ENCODE peak calls at places on chromosomes 5 and 9, in four cellular contexts. G is endodermal cell, V is sigmoid colon, U is lung. T is an unnamed sample. For H3K36me3, the result is how much of the 10 kb centered on the place peaks cover.

GRCh38 chr5:135465391-135466122 is 13.4 kb upstream of the TIFAB start:
- DNase-seq in G (no peak), V (peak), U (no peak), T (no peak)

GRCh38 chr5:170469414-170469813 is 34.4 kb upstream of the KCNIP1 start:
- DNase-seq in G (no peak), V (no peak), U (peak), T (no peak)

GRCh38 chr5:56279979-56280378 is 46.8 kb upstream of the ANKRD55 start:
- DNase-seq in G (no peak), V (no peak), U (no peak), T (peak)

GRCh38 chr5:65840071-65840470 is 86.3 kb upstream of the ERBIN start:
- DNase-seq in G (no peak), V (no peak), U (no peak), T (no peak)

GRCh38 chr5:40736103-40736875 is 19.5 kb downstream of the TTC33 start:
- DNase-seq in G (no peak), V (no peak), U (no peak), T (no peak)

GRCh38 chr5:135996611-135997010 is 32.2 kb upstream of the TGFBI start:
- DNase-seq in G (peak), V (no peak), U (no peak), T (no peak)

GRCh38 chr5:32115985-32116384 is 58.1 kb downstream of the GOLPH3 start:
- DNase-seq in G (no peak), V (no peak), U (no peak), T (no peak)

GRCh38 chr5:42840279-42840678 is 28.6 kb upstream of the SELENOP start:
- DNase-seq in G (no peak), V (peak), U (peak), T (peak)

GRCh38 chr9:21871256-21871975 is 69.0 kb downstream of the MTAP start:
- DNase-seq in G (no peak), V (no peak), U (no peak), T (no peak)

GRCh38 chr9:97386733-97387503 is 25.0 kb upstream of the TDRD7 start:
- DNase-seq in G (peak), V (no peak), U (peak), T (peak)

GRCh38 chr9:124390812-124391658 is 24.2 kb downstream of the PSMB7 start:
- DNase-seq in G (no peak), V (no peak), U (no peak), T (no peak)

GRCh38 chr5:169281625-169282024 is 19.3 kb downstream of the SLIT3 start:
- DNase-seq in G (no peak), V (no peak), U (no peak), T (no peak)

GRCh38 chr5:24623018-24623417 is 21.8 kb downstream of the CDH10 start:
- DNase-seq in G (peak), V (no peak), U (no peak), T (no peak)

GRCh38 chr5:24621809-24622208 is 23.0 kb downstream of the CDH10 start:
- DNase-seq in G (no peak), V (peak), U (no peak), T (peak)
- H3K27ac ChIP-seq in G (no peak), V (no peak), U (no peak), T (no peak)

DNA sequence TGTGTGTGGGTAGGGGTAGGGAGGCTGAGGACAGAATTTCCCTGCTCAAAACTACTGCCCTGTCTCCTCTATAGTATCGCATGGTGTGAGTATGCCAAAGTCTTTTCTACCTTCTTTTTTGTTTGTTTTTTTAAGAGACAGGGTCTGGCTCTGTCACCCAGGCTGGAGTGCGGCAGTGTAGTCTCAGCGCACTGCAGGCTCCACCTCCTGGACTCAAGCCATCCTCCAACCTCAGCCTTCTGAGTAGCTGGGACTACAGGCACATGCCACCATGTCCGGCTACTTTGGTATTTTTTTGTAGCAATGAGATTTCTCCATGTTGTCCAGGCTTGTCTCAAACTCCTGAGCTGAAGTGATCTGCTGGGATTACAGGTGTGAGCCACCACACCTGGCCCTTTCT is 2.5 kb downstream of the SRP19 start:
- DNase-seq in G (no peak), V (no peak), U (no peak), T (peak)
- H3K36me3 ChIP-seq in G (half or more), V (under half), U (under half), T (under half)

GRCh38 chr5:145925353-145925752 is 11.0 kb upstream of the SH3RF2 start:
- DNase-seq in G (no peak), V (no peak), U (no peak), T (no peak)
- H3K27ac ChIP-seq in G (peak), V (peak), U (no peak), T (no peak)

DNA sequence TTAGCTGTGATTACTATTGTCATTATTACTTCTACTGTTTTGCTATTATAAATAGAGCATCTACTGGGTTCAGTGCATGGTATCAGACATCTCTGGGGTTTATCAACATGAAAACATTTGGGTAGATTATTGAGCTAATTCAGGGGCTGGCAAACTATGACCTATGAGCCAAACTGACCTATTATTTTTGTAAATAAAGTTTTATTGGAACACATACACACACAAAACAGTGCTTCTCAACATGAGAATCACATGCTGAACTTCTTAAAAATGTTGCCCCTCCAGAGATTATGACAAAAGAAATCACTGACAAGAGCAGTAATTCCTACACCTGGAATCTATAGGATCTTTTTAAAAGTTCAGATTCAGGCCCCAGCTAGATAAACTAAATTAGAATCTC is 30.4 kb downstream of the SLC31A2 start:
- DNase-seq in G (no peak), V (no peak), U (no peak), T (no peak)
- H3K36me3 ChIP-seq in G (half or more), V (under half), U (half or more), T (half or more)

GRCh38 chr9:70205366-70206020 is 53.3 kb upstream of the SMC5 start:
- DNase-seq in G (no peak), V (peak), U (no peak), T (peak)
- H3K27ac ChIP-seq in G (no peak), V (no peak), U (no peak), T (peak)

GRCh38 chr5:128362398-128362797 is 175.6 kb downstream of the FBN2 start:
- DNase-seq in G (no peak), V (no peak), U (no peak), T (no peak)
- H3K36me3 ChIP-seq in G (under half), V (under half), U (under half), T (under half)